ENCODE peak calls at places on chromosomes 5 and 9, in ten cellular contexts. A is fibroblast of lung, C is thoracic aorta, T is neural progenitor cell, X is pancreas, S is right atrium auricular region, F is brain microvascular endothelial cell, Q is adrenal gland, O is stomach, D is body of pancreas. N is an unnamed sample.

GRCh38 chr5:34499001-34499734 is 157.0 kb upstream of the RAI14 start:
- DNase-seq in T (no peak), O (no peak), D (no peak), Q (peak), C (no peak), S (no peak), X (no peak), F (peak), A (peak), N (no peak)

GRCh38 chr5:87103616-87104287 is 163.9 kb upstream of the RASA1 start:
- DNase-seq in O (no peak), Q (no peak), F (no peak), D (no peak), C (no peak), A (no peak), T (no peak), S (no peak), X (no peak), N (no peak)

GRCh38 chr5:139402561-139403158 is 1.2 kb downstream of the SPATA24 start:
- DNase-seq in T (peak), X (no peak), D (no peak), F (no peak), A (no peak), O (no peak), Q (peak), S (no peak), C (no peak), N (no peak)

GRCh38 chr5:93252165-93252564 is 328.9 kb downstream of the NR2F1-AS1 start:
- DNase-seq in C (no peak), A (peak), T (peak), O (no peak), D (no peak), Q (no peak), S (no peak), X (no peak), F (no peak), N (no peak)

GRCh38 chr5:54702470-54702869 is 184.9 kb downstream of the SNX18 start:
- DNase-seq in T (no peak), D (no peak), A (peak), X (no peak), C (no peak), S (no peak), O (no peak), Q (no peak), F (no peak), N (no peak)

GRCh38 chr9:128892223-128892892 is 10.4 kb downstream of the LRRC8A start:
- DNase-seq in D (peak), O (peak), S (peak), A (peak), X (peak), T (no peak), Q (peak), F (peak), C (peak), N (peak)

GRCh38 chr9:693460-694390 is 147.8 kb upstream of the DMRT1 start:
- DNase-seq in X (no peak), Q (peak), A (peak), D (peak), C (peak), O (no peak), S (peak), T (no peak), F (peak), N (no peak)

GRCh38 chr9:1869843-1870242 is 145.3 kb upstream of the SMARCA2 start:
- DNase-seq in D (no peak), T (peak), X (no peak), Q (peak), F (no peak), C (no peak), O (no peak), S (no peak), A (no peak), N (no peak)

GRCh38 chr5:54090495-54091084 is 219.8 kb downstream of the ARL15 start:
- DNase-seq in S (no peak), O (no peak), X (no peak), A (peak), D (no peak), C (no peak), Q (no peak), F (peak), T (no peak), N (no peak)

GRCh38 chr9:70101265-70101664 is 57.6 kb downstream of the MAMDC2 start:
- DNase-seq in A (peak), C (no peak), T (no peak), S (no peak), F (peak), O (no peak), Q (no peak), X (no peak), D (no peak), N (no peak)

GRCh38 chr9:89466451-89467277 is 31.2 kb downstream of the SEMA4D start:
- DNase-seq in O (no peak), F (no peak), X (peak), D (no peak), S (no peak), C (no peak), A (no peak), T (no peak), Q (peak), N (no peak)

GRCh38 chr5:149719666-149720065 is 10.4 kb upstream of the PPARGC1B start:
- DNase-seq in C (no peak), Q (no peak), T (no peak), O (peak), S (no peak), X (no peak), F (peak), D (peak), A (peak), N (no peak)

GRCh38 chr9:91557352-91557751 is 133.7 kb upstream of the NFIL3 start:
- DNase-seq in T (no peak), F (no peak), X (no peak), O (no peak), Q (no peak), D (no peak), A (no peak), S (no peak), C (no peak), N (no peak)

GRCh38 chr5:74409737-74410136 is 230.8 kb downstream of the ENC1 start:
- DNase-seq in T (no peak), X (no peak), F (no peak), O (no peak), D (peak), S (no peak), C (no peak), A (no peak), Q (no peak), N (no peak)

GRCh38 chr5:73482383-73483193 is 15.7 kb upstream of the BTF3 start:
- DNase-seq in O (no peak), X (no peak), D (no peak), A (peak), C (no peak), S (no peak), F (peak), Q (no peak), T (no peak), N (no peak)

GRCh38 chr9:81195206-81195605 is 494.1 kb downstream of the TLE1 start:
- DNase-seq in X (no peak), F (no peak), Q (no peak), C (no peak), D (no peak), S (no peak), A (no peak), T (no peak), O (no peak), N (no peak)

GRCh38 chr5:159135896-159136531 is 36.3 kb upstream of the EBF1 start:
- DNase-seq in D (no peak), S (no peak), C (no peak), X (no peak), Q (no peak), F (peak), O (no peak), T (no peak), A (peak), N (no peak)

GRCh38 chr9:89701221-89701798 is 96.5 kb downstream of the GADD45G start:
- DNase-seq in D (no peak), A (no peak), O (no peak), T (no peak), X (no peak), Q (no peak), C (no peak), F (no peak), S (no peak), N (no peak)

GRCh38 chr5:158895573-158895972 is 204.1 kb downstream of the EBF1 start:
- DNase-seq in T (no peak), O (no peak), S (no peak), C (no peak), D (no peak), F (peak), X (no peak), A (no peak), Q (no peak), N (no peak)

GRCh38 chr5:111072949-111073682 is 1.6 kb downstream of the TSLP start:
- DNase-seq in Q (peak), S (peak), X (peak), A (peak), F (no peak), C (peak), O (peak), D (peak), T (peak), N (peak)

GRCh38 chr5:111076076-111076475 is 4.6 kb downstream of the TSLP start:
- DNase-seq in C (no peak), D (no peak), Q (no peak), T (no peak), S (no peak), O (no peak), X (no peak), F (no peak), A (no peak), N (no peak)

GRCh38 chr5:111075520-111075919 is 4.0 kb downstream of the TSLP start:
- DNase-seq in D (no peak), O (no peak), Q (no peak), X (no peak), C (no peak), S (no peak), A (peak), F (no peak), T (no peak), N (no peak)

GRCh38 chr5:111071413-111071812 is at the start of gene TSLP:
- DNase-seq in Q (no peak), A (no peak), O (no peak), X (no peak), C (no peak), F (no peak), T (no peak), S (no peak), D (no peak), N (no peak)

DNA sequence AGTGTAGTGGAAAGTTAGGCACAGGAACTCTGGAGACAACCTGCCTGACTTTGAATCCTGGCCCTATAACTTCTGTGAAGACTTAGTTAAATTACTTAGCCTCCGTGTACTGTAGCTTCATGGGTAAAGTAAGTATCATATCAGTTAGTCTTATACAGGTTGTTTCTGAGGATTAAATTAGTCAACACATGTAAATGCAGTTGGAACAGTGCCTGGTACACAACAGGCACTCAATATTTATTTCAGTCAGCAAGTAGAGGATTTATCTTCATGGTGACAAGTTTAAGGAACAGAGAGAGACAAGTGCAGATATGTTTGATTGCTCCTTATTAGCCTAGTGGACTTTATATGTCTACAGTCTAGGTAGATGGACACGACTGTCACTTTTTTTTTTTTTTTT is 2.7 kb downstream of the TSLP start:
- DNase-seq in X (no peak), T (no peak), C (no peak), D (no peak), Q (no peak), A (no peak), O (no peak), S (no peak), F (no peak), N (no peak)
- H3K4me3 ChIP-seq in X (no peak), T (no peak), C (peak), D (no peak), Q (peak), A (peak), O (no peak), S (peak), F (peak), N (peak)

GRCh38 chr9:77977210-77977611 is 54.4 kb downstream of the GNAQ start:
- DNase-seq in T (peak), O (peak), A (peak), C (no peak), X (peak), Q (peak), F (peak), S (peak), D (peak), N (no peak)
- TF ChIP-seq CTCF in T (peak), O (no peak), A (peak), C (no peak), X (peak), Q (peak), F (peak), S (no peak), D (peak), N (no peak)

GRCh38 chr9:14304242-14304641 is 9.7 kb downstream of the NFIB start:
- DNase-seq in F (no peak), D (no peak), O (no peak), Q (no peak), T (no peak), A (no peak), S (no peak), X (no peak), C (no peak), N (no peak)
- H3K27ac ChIP-seq in F (no peak), D (no peak), O (no peak), Q (no peak), T (no peak), A (no peak), S (peak), X (no peak), C (no peak), N (peak)

GRCh38 chr9:34563262-34563661 is 26.3 kb downstream of the CNTFR start:
- DNase-seq in S (no peak), C (no peak), O (no peak), D (no peak), A (no peak), F (no peak), Q (no peak), T (no peak), X (no peak), N (no peak)
- H3K4me3 ChIP-seq in S (no peak), C (no peak), O (no peak), D (no peak), A (no peak), F (no peak), Q (no peak), T (no peak), X (no peak), N (no peak)

GRCh38 chr9:94725293-94725692 is 1.2 kb upstream of the AOPEP start:
- DNase-seq in C (no peak), A (no peak), O (no peak), D (no peak), S (no peak), Q (no peak), X (no peak), T (no peak), F (no peak), N (no peak)

GRCh38 chr9:94728719-94729118 is 2.2 kb downstream of the AOPEP start:
- DNase-seq in S (no peak), C (no peak), T (no peak), D (no peak), Q (no peak), O (no peak), X (no peak), A (no peak), F (no peak), N (no peak)

GRCh38 chr9:94721754-94722153 is 4.7 kb upstream of the AOPEP start:
- DNase-seq in A (no peak), S (no peak), O (no peak), D (no peak), C (no peak), Q (no peak), T (no peak), F (no peak), X (no peak), N (no peak)

GRCh38 chr9:94729199-94729598 is 2.7 kb downstream of the AOPEP start:
- DNase-seq in C (no peak), F (no peak), Q (no peak), X (no peak), O (no peak), D (no peak), A (no peak), T (no peak), S (no peak), N (no peak)

GRCh38 chr9:94726495-94727191 is at the start of gene AOPEP:
- DNase-seq in Q (peak), S (peak), D (peak), X (peak), O (peak), T (peak), F (peak), C (peak), A (peak), N (peak)
- TF ChIP-seq CTCF in Q (no peak), S (no peak), D (no peak), X (no peak), O (no peak), T (no peak), F (no peak), C (no peak), A (no peak), N (no peak)

DNA sequence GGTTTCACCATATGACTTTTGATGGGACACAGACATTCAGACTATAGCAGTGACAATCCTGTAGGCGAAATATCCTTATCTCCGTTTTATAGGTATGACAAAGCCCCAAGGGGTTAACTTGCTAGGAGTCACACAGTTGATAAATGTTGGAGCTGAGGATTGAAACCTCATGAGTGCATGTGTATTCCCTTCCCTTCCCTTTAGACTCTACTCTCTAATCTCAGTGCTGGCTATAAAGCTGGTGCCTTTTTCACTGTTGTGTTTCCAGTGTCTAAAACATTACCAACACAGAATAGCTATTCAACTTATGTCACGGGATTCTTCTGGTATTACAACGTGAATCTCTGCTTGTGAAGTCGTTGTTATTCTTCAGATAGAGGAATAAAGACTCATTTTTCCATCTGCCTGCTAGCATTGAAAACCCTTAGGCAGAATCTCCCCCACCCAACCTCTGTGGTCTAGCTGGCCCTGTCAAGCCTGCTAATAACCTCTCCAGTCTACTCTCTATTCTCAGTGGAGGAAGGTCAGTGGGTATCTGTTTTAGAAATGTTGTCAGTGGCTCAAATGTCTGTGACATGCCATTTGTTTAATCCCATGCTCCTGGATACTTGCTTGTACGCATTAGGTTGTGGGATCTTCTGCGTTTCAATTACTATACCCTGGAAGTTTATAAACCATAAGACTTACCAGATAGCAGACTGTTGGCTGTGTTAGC is 121.2 kb downstream of the TLE4 start:
- DNase-seq in O (no peak), D (no peak), A (peak), Q (no peak), C (no peak), X (no peak), F (peak), S (no peak), T (no peak), N (no peak)
- H3K27ac ChIP-seq in O (no peak), D (no peak), A (no peak), Q (no peak), C (no peak), X (no peak), F (peak), S (no peak), T (no peak), N (no peak)

GRCh38 chr5:132260714-132261615 is 3.5 kb downstream of the PDLIM4 start:
- DNase-seq in X (no peak), Q (peak), O (peak), F (peak), T (no peak), D (peak), C (peak), A (peak), S (peak), N (peak)
- H3K4me3 ChIP-seq in X (no peak), Q (no peak), O (no peak), F (peak), T (no peak), D (no peak), C (peak), A (peak), S (no peak), N (peak)

N was measured in coronary artery.